ENCODE peak calls at places on chromosomes 11 and 22, in seven cellular contexts. P, F, D, A, M, B and R are unnamed samples.
A peak's percentile ranks its signal among the peaks of the same experiment; 100 is the strongest.

GRCh38 chr22:44755956-44756361 is 3.6 kb downstream of the ARHGAP8 start:
- DNase-seq in D (no peak), A (peak; percentile 59), F (no peak), M (no peak), B (no peak), P (peak; percentile 81), R (no peak)

GRCh38 chr11:122209619-122210377 is 93.8 kb upstream of the BLID start:
- DNase-seq in F (peak; percentile 95), M (peak; percentile 31), A (no peak), D (no peak), P (peak; percentile 56), B (peak; percentile 98), R (no peak)

GRCh38 chr11:27349919-27350318 is 13.1 kb downstream of the CCDC34 start:
- DNase-seq in A (no peak), D (no peak), F (no peak), B (no peak), M (no peak), P (no peak), R (no peak)

GRCh38 chr11:70579376-70579955 is 181.1 kb downstream of the CTTN start:
- DNase-seq in B (no peak), D (no peak), P (no peak), M (no peak), F (no peak), A (peak; percentile 13), R (peak; percentile 40)

GRCh38 chr11:9936754-9937153 is 272.9 kb downstream of the SWAP70 start:
- DNase-seq in M (no peak), P (no peak), D (no peak), A (no peak), F (peak; percentile 53), B (no peak), R (no peak)

GRCh38 chr11:11537871-11538270 is 83.9 kb downstream of the GALNT18 start:
- DNase-seq in D (no peak), M (no peak), A (no peak), F (no peak), B (no peak), P (no peak), R (no peak)

GRCh38 chr11:112637046-112637445 is 324.2 kb upstream of the NCAM1 start:
- DNase-seq in F (no peak), A (no peak), D (no peak), P (no peak), M (no peak), B (no peak), R (no peak)

GRCh38 chr11:14075118-14075601 is 112.6 kb downstream of the SPON1 start:
- DNase-seq in A (no peak), D (no peak), P (no peak), M (no peak), B (no peak), F (peak; percentile 59), R (no peak)

GRCh38 chr11:122025757-122026156 is 90.3 kb downstream of the BLID start:
- DNase-seq in B (no peak), F (peak; percentile 35), D (no peak), A (no peak), P (no peak), M (no peak), R (no peak)

GRCh38 chr22:26008587-26008986 is 160.7 kb upstream of the SEZ6L start:
- DNase-seq in P (no peak), B (no peak), M (no peak), F (no peak), D (no peak), A (no peak), R (no peak)

GRCh38 chr22:24412274-24412673 is 15.1 kb upstream of the ADORA2A start:
- DNase-seq in A (peak; percentile 12), D (no peak), P (no peak), B (no peak), M (no peak), F (no peak), R (no peak)

GRCh38 chr11:68806931-68807844 is 34.5 kb downstream of the CPT1A start:
- DNase-seq in M (no peak), D (peak; percentile 45), B (peak; percentile 76), P (no peak), F (peak; percentile 83), A (no peak), R (no peak)

GRCh38 chr11:17300372-17300771 is 23.8 kb downstream of the NUCB2 start:
- DNase-seq in M (no peak), F (no peak), P (no peak), B (no peak), D (no peak), A (no peak), R (no peak)

GRCh38 chr22:31244044-31244942 is 32.2 kb downstream of the LIMK2 start:
- DNase-seq in F (peak; percentile 61), D (peak; percentile 72), M (no peak), P (no peak), B (peak; percentile 81), A (no peak), R (no peak)

GRCh38 chr11:124745835-124746620 is 6.0 kb downstream of the VSIG2 start:
- DNase-seq in D (no peak), P (no peak), B (no peak), A (peak; percentile 84), F (no peak), M (no peak), R (no peak)

GRCh38 chr22:38881464-38881871 is 9.5 kb upstream of the CBX6 start:
- DNase-seq in P (peak; percentile 75), D (peak; percentile 68), M (no peak), A (no peak), F (peak; percentile 82), B (peak; percentile 92), R (no peak)

GRCh38 chr11:45179686-45180085 is 33.2 kb downstream of the PRDM11 start:
- DNase-seq in D (no peak), P (no peak), A (no peak), F (no peak), M (no peak), B (no peak), R (no peak)

GRCh38 chr11:45181595-45182550 is 35.4 kb downstream of the PRDM11 start:
- DNase-seq in P (no peak), A (no peak), B (no peak), F (no peak), M (no peak), D (no peak), R (no peak)

GRCh38 chr11:45180888-45181594 is 34.6 kb downstream of the PRDM11 start:
- DNase-seq in F (peak; percentile 13), M (peak; percentile 64), B (peak; percentile 55), A (peak; percentile 82), D (no peak), P (peak; percentile 76), R (peak; percentile 91)

GRCh38 chr11:45178890-45179663 is 32.6 kb downstream of the PRDM11 start:
- DNase-seq in A (no peak), B (peak; percentile 57), M (no peak), D (peak; percentile 26), P (no peak), F (no peak), R (no peak)

DNA sequence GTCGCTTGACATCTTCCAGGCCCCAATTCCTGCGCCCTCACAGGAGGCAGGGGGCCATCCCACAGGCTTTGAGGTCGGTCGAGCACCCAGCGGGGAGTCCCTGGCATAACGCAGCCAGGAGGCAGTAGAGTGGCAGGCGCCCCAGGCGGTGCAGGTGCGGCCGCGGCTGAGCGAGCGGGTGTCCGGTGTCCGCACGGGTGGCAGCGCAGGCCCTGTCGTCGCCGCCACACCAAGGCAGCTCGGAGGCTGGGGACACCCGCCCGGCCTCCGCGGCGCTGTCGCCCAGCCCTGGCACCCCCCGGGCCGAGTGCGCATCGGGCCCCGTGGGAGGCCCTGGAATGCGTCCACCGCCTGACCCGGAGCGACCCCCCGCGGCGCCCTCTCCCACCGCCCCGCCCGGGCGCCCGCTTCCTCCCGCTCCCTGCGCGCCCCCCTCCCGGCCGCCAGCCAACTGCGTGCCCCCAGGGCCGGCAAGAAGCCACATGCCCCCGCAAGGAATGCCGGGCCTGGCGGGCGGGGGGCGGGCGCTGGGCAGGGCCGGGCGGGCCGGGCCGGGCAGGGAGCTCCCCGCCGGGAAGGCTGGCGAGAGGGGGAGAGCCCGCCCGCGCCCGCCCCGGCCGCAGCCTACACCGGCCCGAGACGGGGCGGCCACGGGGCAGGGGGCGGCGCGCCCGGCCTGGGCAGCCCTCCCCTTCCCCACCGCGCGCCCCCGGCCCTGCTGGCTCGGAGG is 33.9 kb downstream of the PRDM11 start:
- DNase-seq in M (peak; percentile 58), F (no peak), P (peak; percentile 72), A (peak; percentile 79), D (no peak), B (no peak), R (peak; percentile 85)
- TF ChIP-seq CTCF in M (peak; percentile 68), F (peak; percentile 13), P (peak; percentile 55), A (peak; percentile 24), D (peak; percentile 60), B (peak; percentile 29), R (peak; percentile 44)

DNA sequence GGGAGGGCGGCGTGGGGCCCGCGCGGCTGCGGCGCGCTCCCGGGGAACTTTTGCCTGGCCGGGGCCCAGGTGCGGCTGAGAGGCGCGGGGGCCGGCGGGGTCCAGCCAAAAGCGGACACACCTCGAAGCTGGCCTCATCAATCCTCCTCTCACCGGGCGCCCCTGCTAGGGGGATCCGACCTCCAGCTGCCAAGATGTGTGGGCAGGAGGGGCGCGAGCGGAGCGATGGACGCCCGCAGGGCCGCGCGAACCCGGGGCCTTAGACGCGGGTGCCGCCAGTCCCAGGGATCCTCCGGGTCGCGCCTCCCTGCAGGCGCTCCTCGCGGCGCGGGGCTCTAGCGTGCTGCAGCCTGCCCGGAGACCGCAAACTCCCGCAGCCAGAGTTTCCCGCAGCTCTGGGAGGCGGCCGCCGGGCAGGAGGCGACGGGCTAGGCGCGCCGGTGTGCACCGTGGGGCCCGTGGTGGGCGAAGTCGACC is 785 bp downstream of the IGSF9B start:
- DNase-seq in B (no peak), P (no peak), A (no peak), D (no peak), M (no peak), F (no peak), R (no peak)
- H3K4me3 ChIP-seq in B (no peak overlapping the region), P (peak overlapping the region; percentile 19), A (no peak overlapping the region), D (no peak overlapping the region), M (peak overlapping the region; percentile 81), F (no peak overlapping the region), R (peak overlapping the region; percentile 61)

DNA sequence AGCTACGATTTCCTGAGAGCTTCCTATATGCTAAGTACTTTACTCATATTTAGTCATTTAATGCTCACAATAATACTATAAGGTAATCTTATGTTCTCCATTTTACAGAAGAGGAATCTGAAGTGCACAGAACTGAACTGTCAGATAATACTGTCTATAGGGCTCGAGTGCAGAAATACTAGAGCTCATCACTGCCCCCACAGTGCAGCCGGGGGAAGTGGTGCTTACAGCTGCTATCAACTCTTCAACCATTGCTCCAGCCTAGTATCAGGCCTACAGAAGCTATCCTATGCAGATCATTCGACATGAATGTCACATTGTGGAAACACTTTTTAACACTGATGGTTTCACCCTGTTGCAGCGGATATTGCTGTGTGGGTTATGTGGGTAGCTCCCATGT is 929.9 kb downstream of the NTM start:
- DNase-seq in M (no peak), D (no peak), P (no peak), A (no peak), B (no peak), F (no peak), R (no peak)
- TF ChIP-seq CTCF in M (peak; percentile 47), D (peak; percentile 33), P (no peak), A (no peak), B (peak; percentile 36), F (no peak), R (no peak)

DNA sequence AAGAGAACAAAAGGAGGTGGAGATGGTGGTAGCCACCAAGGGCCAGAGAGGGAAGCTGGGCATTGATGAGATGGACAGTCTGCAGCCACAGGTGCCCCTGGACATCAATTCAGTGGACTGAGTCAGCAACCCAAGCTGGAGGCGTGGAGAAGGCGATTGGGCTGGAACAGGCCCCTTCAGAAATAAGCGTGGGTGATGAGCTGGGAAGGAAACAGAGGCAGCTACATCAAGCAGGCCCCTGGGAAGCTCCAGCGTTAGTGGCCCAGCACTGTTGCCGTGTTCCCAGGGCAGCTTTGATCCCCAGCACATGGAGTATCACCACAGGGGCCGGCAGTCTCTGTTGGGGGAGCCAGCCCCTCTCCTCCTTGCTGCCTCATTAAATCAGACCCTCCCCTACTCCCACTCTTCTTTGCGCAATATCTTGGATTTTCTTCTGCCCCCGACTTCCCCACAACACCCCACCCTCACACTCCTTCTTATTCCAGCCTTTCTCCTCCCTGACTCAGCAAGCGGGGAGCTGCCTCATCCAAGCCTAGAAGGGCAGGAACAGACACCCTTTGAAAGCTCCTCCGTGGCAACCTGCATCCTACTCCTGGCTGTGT is 31.7 kb upstream of the OAF start:
- DNase-seq in F (peak; percentile 68), M (no peak), P (no peak), A (no peak), B (no peak), D (no peak), R (peak; percentile 13)
- H3K4me3 ChIP-seq in F (no peak overlapping the region), M (no peak overlapping the region), P (no peak overlapping the region), A (no peak overlapping the region), B (no peak overlapping the region), D (no peak overlapping the region), R (no peak overlapping the region)